ENCODE peak calls at places on chromosome 20, in four cellular contexts. U, T, G and S are unnamed samples. For H3K36me3, the result is how much of the 10 kb centered on the place peaks cover.

GRCh38 chr20:22453244-22454080 is 130.9 kb downstream of the FOXA2 start:
- DNase-seq in G (peak), T (no peak), U (no peak), S (no peak)

GRCh38 chr20:37152284-37152683 is 26.8 kb upstream of the RPN2 start:
- DNase-seq in T (no peak), G (peak), U (no peak), S (no peak)

GRCh38 chr20:7248392-7248992 is 481.0 kb downstream of the BMP2 start:
- DNase-seq in U (no peak), T (no peak), G (no peak), S (no peak)

GRCh38 chr20:54848262-54848661 is 372.9 kb downstream of the DOK5 start:
- DNase-seq in T (no peak), G (no peak), U (no peak), S (no peak)

GRCh38 chr20:44039741-44040140 is 125.1 kb downstream of the TOX2 start:
- DNase-seq in T (no peak), U (no peak), G (no peak), S (no peak)

GRCh38 chr20:19950042-19950441 is 67.1 kb upstream of the NAA20 start:
- DNase-seq in T (no peak), G (no peak), U (no peak), S (no peak)

GRCh38 chr20:63772781-63773520 is 33.4 kb downstream of the SLC2A4RG start:
- DNase-seq in T (no peak), U (no peak), G (no peak), S (no peak)

GRCh38 chr20:25278636-25279361 is 30.9 kb downstream of the PYGB start:
- DNase-seq in U (no peak), G (no peak), T (no peak), S (no peak)

GRCh38 chr20:62354031-62354808 is 12.9 kb downstream of the LAMA5 start:
- DNase-seq in G (no peak), T (no peak), U (no peak), S (no peak)
- TF ChIP-seq SUZ12 in G (no peak), T (no peak), U (no peak), S (no peak)

GRCh38 chr20:45091366-45091765 is 9.6 kb downstream of the KCNS1 start:
- DNase-seq in T (no peak), U (no peak), G (no peak), S (no peak)
- H3K36me3 ChIP-seq in T (under half), U (under half), G (under half), S (under half)

GRCh38 chr20:48238326-48238725 is 453.0 kb upstream of the SULF2 start:
- DNase-seq in U (no peak), T (no peak), G (no peak), S (no peak)
- TF ChIP-seq SUZ12 in U (no peak), T (no peak), G (no peak), S (no peak)

GRCh38 chr20:58906894-58907293 is 54.4 kb downstream of the GNAS start:
- DNase-seq in U (no peak), G (no peak), T (no peak), S (no peak)
- H3K36me3 ChIP-seq in U (half or more), G (half or more), T (half or more), S (half or more)